ENCODE peak calls at places on chromosome 17, in nine cellular contexts. One of them, this sample, is unnamed.

GRCh38 chr17:46771601-46772012 is 46.9 kb downstream of the WNT3 start:
- DNase-seq in choroid plexus epithelial cell: peak
- DNase-seq in GM12864: no peak
- DNase-seq in endothelial cell: no peak
- DNase-seq in HFFc6: no peak
- DNase-seq in sigmoid colon: no peak
- DNase-seq in AG10803: peak
- DNase-seq in HCT116: no peak
- DNase-seq in ovary: no peak
- DNase-seq in this sample: no peak

GRCh38 chr17:1742371-1743093 is at the start of gene SERPINF2:
- DNase-seq in AG10803: no peak
- DNase-seq in ovary: no peak
- DNase-seq in HFFc6: no peak
- DNase-seq in endothelial cell: no peak
- DNase-seq in HCT116: no peak
- DNase-seq in sigmoid colon: no peak
- DNase-seq in choroid plexus epithelial cell: no peak
- DNase-seq in GM12864: no peak
- DNase-seq in this sample: no peak

GRCh38 chr17:14204084-14204483 is 32.6 kb downstream of the CDRT15 start:
- DNase-seq in HCT116: no peak
- DNase-seq in choroid plexus epithelial cell: no peak
- DNase-seq in HFFc6: no peak
- DNase-seq in ovary: no peak
- DNase-seq in AG10803: no peak
- DNase-seq in sigmoid colon: no peak
- DNase-seq in GM12864: no peak
- DNase-seq in endothelial cell: no peak
- DNase-seq in this sample: no peak

GRCh38 chr17:66228887-66229782 is at the start of gene APOH:
- DNase-seq in choroid plexus epithelial cell: no peak
- DNase-seq in GM12864: no peak
- DNase-seq in HCT116: no peak
- DNase-seq in sigmoid colon: no peak
- DNase-seq in endothelial cell: no peak
- DNase-seq in ovary: no peak
- DNase-seq in AG10803: no peak
- DNase-seq in HFFc6: no peak
- DNase-seq in this sample: no peak

GRCh38 chr17:12492450-12492849 is 173.2 kb upstream of the MYOCD start:
- DNase-seq in AG10803: no peak
- DNase-seq in choroid plexus epithelial cell: peak
- DNase-seq in endothelial cell: no peak
- DNase-seq in sigmoid colon: no peak
- DNase-seq in HFFc6: no peak
- DNase-seq in ovary: no peak
- DNase-seq in GM12864: no peak
- DNase-seq in HCT116: no peak
- DNase-seq in this sample: no peak

GRCh38 chr17:44830359-44831269 is 527 bp upstream of the GJC1 start:
- DNase-seq in ovary: no peak
- DNase-seq in HCT116: no peak
- DNase-seq in AG10803: peak
- DNase-seq in GM12864: no peak
- DNase-seq in sigmoid colon: peak
- DNase-seq in HFFc6: no peak
- DNase-seq in choroid plexus epithelial cell: peak
- DNase-seq in endothelial cell: peak
- DNase-seq in this sample: no peak

GRCh38 chr17:35947156-35947585 is 3.7 kb upstream of the LYZL6 start:
- DNase-seq in endothelial cell: peak
- DNase-seq in HFFc6: peak
- DNase-seq in sigmoid colon: no peak
- DNase-seq in HCT116: peak
- DNase-seq in GM12864: peak
- DNase-seq in choroid plexus epithelial cell: peak
- DNase-seq in AG10803: peak
- DNase-seq in ovary: no peak
- DNase-seq in this sample: peak

GRCh38 chr17:75128694-75129505 is 2.6 kb downstream of the NT5C start:
- DNase-seq in HFFc6: no peak
- DNase-seq in HCT116: no peak
- DNase-seq in AG10803: no peak
- DNase-seq in choroid plexus epithelial cell: no peak
- DNase-seq in ovary: no peak
- DNase-seq in GM12864: no peak
- DNase-seq in endothelial cell: no peak
- DNase-seq in sigmoid colon: no peak
- DNase-seq in this sample: no peak

GRCh38 chr17:4520881-4521600 is 22.4 kb downstream of the SPNS2 start:
- DNase-seq in ovary: no peak
- DNase-seq in HCT116: no peak
- DNase-seq in AG10803: peak
- DNase-seq in GM12864: no peak
- DNase-seq in HFFc6: no peak
- DNase-seq in endothelial cell: no peak
- DNase-seq in choroid plexus epithelial cell: peak
- DNase-seq in sigmoid colon: no peak
- DNase-seq in this sample: no peak

GRCh38 chr17:7673239-7673638 is 14.1 kb downstream of the TP53 start:
- DNase-seq in AG10803: no peak
- DNase-seq in sigmoid colon: no peak
- DNase-seq in choroid plexus epithelial cell: peak
- DNase-seq in ovary: no peak
- DNase-seq in GM12864: no peak
- DNase-seq in endothelial cell: no peak
- DNase-seq in HCT116: no peak
- DNase-seq in HFFc6: peak
- DNase-seq in this sample: no peak

GRCh38 chr17:66494023-66494803 is 191.8 kb downstream of the PRKCA start:
- DNase-seq in HFFc6: peak
- DNase-seq in endothelial cell: no peak
- DNase-seq in HCT116: peak
- DNase-seq in ovary: no peak
- DNase-seq in sigmoid colon: no peak
- DNase-seq in AG10803: peak
- DNase-seq in GM12864: no peak
- DNase-seq in choroid plexus epithelial cell: peak
- DNase-seq in this sample: no peak

GRCh38 chr17:44781553-44782348 is 23.0 kb downstream of the ADAM11 start:
- DNase-seq in endothelial cell: no peak
- DNase-seq in AG10803: no peak
- DNase-seq in GM12864: no peak
- DNase-seq in HCT116: no peak
- DNase-seq in sigmoid colon: no peak
- DNase-seq in ovary: no peak
- DNase-seq in choroid plexus epithelial cell: no peak
- DNase-seq in HFFc6: no peak
- DNase-seq in this sample: no peak

DNA sequence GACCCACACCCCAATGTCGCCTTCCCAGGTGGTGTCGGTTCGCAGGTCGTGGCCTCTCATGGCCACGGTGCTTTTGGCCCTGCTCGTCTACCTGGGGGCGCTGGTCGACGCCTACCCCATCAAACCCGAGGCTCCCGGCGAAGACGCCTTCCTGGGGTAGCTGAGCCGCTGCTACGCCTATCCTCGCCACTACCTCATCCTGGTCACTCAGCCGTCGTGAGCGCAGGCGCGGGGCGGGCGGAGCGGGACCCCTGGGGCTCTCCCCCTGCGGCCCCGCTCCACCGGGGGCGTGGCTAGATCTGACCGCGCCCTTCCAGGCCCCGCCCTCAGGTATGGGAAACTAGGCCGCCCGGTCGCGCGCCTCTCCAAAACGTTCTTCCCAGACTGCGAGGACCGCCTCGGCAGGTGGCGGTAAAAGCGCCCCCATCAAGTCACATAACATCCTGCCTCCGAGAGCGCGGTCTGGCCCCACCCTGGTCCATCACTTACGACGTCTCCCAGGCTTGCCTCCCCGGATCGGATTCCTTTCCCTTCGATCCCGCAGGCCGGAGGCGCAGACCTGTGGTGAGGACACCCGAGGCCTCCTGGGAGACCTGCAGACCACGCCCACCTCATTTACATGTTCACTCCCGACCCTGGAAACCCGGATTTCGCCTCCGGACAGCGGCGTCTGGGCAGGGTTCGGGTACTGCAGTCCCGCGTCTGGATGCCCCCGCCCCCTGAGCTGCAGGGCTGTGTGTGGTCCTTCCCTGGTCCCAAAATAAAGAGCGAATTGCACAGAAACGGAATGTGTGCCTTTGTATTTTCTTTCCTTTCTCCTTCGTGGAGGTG is 91.5 kb upstream of the TMEM97 start:
- DNase-seq in HFFc6: peak
- DNase-seq in choroid plexus epithelial cell: peak
- DNase-seq in HCT116: peak
- DNase-seq in sigmoid colon: no peak
- DNase-seq in endothelial cell: peak
- DNase-seq in AG10803: no peak
- DNase-seq in ovary: peak
- DNase-seq in GM12864: no peak
- DNase-seq in this sample: peak
- TF ChIP-seq CTCF in HFFc6: no peak
- TF ChIP-seq CTCF in choroid plexus epithelial cell: no peak
- TF ChIP-seq CTCF in HCT116: no peak
- TF ChIP-seq CTCF in sigmoid colon: no peak
- TF ChIP-seq CTCF in endothelial cell: no peak
- TF ChIP-seq CTCF in AG10803: no peak
- TF ChIP-seq CTCF in ovary: no peak
- TF ChIP-seq CTCF in GM12864: no peak
- TF ChIP-seq CTCF in this sample: no peak

DNA sequence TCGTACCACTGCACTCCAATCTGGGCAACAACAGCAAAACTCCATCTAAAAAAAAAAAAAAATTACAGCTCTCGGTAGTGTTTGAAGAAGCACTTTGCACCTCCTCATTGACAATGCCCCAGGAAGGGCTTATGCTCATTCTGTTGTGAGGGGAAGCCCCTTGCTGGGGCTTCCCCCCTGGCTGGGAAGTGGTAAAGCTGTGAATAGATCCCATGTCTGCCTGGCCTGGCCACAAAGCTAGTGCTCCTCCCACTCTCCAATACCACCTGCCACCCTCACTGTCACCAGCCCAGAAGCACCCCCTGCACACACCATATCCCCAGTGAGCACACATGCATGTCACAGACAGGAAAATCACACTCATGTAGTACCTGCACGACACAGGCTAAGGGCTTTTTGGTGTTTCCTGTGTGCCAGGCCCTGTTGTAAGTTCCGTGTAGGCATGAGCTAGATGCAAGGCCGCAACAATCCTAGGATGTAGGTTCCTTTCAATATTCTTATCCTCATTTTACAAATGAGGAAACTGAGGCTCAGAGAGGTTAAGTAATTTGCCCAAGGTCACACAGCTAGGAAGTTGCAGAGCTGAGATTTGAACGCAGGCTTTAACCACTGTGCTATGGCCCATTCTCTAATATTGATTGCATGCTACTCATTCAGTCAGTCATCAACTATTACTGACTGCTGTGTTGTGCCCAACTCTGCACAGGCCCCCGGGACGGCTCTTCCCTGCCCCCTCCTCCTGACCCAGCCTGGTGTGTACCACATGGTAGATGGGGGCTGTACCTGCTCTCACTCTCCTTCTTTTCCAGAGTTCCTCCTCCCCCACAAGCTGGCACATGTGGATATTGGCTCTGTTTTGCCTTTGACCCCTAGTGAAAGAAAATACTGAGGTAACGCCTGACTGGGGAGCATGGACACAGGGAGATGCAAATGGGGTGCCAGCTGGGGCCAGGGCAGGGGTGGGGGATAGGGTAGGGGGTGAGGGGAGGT is 11.9 kb upstream of the COL1A1 start:
- DNase-seq in HFFc6: no peak
- DNase-seq in GM12864: no peak
- DNase-seq in endothelial cell: no peak
- DNase-seq in ovary: no peak
- DNase-seq in AG10803: no peak
- DNase-seq in choroid plexus epithelial cell: no peak
- DNase-seq in sigmoid colon: no peak
- DNase-seq in HCT116: no peak
- DNase-seq in this sample: no peak
- TF ChIP-seq CTCF in HFFc6: no peak
- TF ChIP-seq CTCF in GM12864: peak
- TF ChIP-seq CTCF in endothelial cell: no peak
- TF ChIP-seq CTCF in ovary: no peak
- TF ChIP-seq CTCF in AG10803: no peak
- TF ChIP-seq CTCF in choroid plexus epithelial cell: no peak
- TF ChIP-seq CTCF in sigmoid colon: no peak
- TF ChIP-seq CTCF in HCT116: peak
- TF ChIP-seq CTCF in this sample: no peak

GRCh38 chr17:58660621-58661020 is 31.2 kb downstream of the TEX14 start:
- DNase-seq in AG10803: no peak
- DNase-seq in sigmoid colon: no peak
- DNase-seq in HFFc6: no peak
- DNase-seq in choroid plexus epithelial cell: no peak
- DNase-seq in endothelial cell: no peak
- DNase-seq in HCT116: no peak
- DNase-seq in GM12864: no peak
- DNase-seq in ovary: no peak
- DNase-seq in this sample: no peak

GRCh38 chr17:58661499-58661898 is 30.3 kb downstream of the TEX14 start:
- DNase-seq in HCT116: no peak
- DNase-seq in HFFc6: no peak
- DNase-seq in AG10803: no peak
- DNase-seq in ovary: no peak
- DNase-seq in choroid plexus epithelial cell: no peak
- DNase-seq in GM12864: no peak
- DNase-seq in endothelial cell: no peak
- DNase-seq in sigmoid colon: no peak
- DNase-seq in this sample: no peak

GRCh38 chr17:58658804-58659713 is 32.8 kb downstream of the TEX14 start:
- DNase-seq in endothelial cell: peak
- DNase-seq in HFFc6: peak
- DNase-seq in ovary: peak
- DNase-seq in sigmoid colon: peak
- DNase-seq in choroid plexus epithelial cell: peak
- DNase-seq in HCT116: peak
- DNase-seq in GM12864: peak
- DNase-seq in AG10803: peak
- DNase-seq in this sample: peak
- TF ChIP-seq CTCF in endothelial cell: no peak
- TF ChIP-seq CTCF in HFFc6: no peak
- TF ChIP-seq CTCF in ovary: no peak
- TF ChIP-seq CTCF in sigmoid colon: no peak
- TF ChIP-seq CTCF in choroid plexus epithelial cell: no peak
- TF ChIP-seq CTCF in HCT116: no peak
- TF ChIP-seq CTCF in GM12864: no peak
- TF ChIP-seq CTCF in AG10803: no peak
- TF ChIP-seq CTCF in this sample: no peak

DNA sequence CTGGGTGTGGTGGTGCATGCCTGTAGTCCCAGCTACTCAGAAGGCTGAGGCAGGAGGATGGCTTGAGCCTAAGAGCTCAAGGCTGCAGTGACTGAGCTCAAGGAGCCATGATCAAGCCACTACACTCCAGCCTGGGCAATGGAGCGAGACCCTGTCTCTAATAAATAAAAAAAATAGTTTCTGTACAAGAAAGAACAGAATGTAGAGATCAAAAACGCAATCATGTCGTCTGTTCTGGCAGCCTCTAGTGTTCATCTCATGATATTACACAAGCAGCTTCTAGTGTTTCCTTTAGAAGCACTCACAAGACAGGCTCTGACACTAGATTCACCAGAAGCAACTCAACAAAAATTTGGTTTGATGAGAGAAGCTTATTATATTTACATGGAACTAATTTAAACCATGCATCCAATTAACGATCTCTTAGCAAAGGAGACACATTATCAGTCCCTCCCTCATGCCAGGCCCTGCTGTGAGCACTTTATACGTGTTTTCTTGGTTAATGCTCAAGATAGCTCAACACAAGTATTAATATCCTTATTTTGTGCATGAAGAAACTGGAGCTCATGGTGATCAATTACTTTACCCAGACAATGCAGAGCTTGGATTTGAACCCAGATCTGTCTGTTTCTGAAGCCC is 6.9 kb upstream of the KRTAP17-1 start:
- DNase-seq in sigmoid colon: no peak
- DNase-seq in endothelial cell: no peak
- DNase-seq in HFFc6: peak
- DNase-seq in choroid plexus epithelial cell: peak
- DNase-seq in GM12864: no peak
- DNase-seq in ovary: no peak
- DNase-seq in AG10803: peak
- DNase-seq in HCT116: peak
- DNase-seq in this sample: no peak
- TF ChIP-seq CTCF in sigmoid colon: peak
- TF ChIP-seq CTCF in endothelial cell: peak
- TF ChIP-seq CTCF in HFFc6: peak
- TF ChIP-seq CTCF in choroid plexus epithelial cell: peak
- TF ChIP-seq CTCF in GM12864: peak
- TF ChIP-seq CTCF in ovary: no peak
- TF ChIP-seq CTCF in AG10803: peak
- TF ChIP-seq CTCF in HCT116: peak
- TF ChIP-seq CTCF in this sample: peak